ENCODE peak calls at places on chromosomes 4 and X, in five cellular contexts. One of them, this sample, is unnamed. For H3K27me3, the result is how much of the 10 kb centered on the place peaks cover.

GRCh38 chr4:3762264-3762663 is 3.9 kb upstream of the ADRA2C start:
- DNase-seq in tibial nerve: no peak
- DNase-seq in CD8-positive, alpha-beta T cell: no peak
- DNase-seq in astrocyte: no peak
- DNase-seq in uterus: no peak
- DNase-seq in this sample: no peak

GRCh38 chr4:71932941-71933340 is 98.9 kb upstream of the NPFFR2 start:
- DNase-seq in tibial nerve: no peak
- DNase-seq in astrocyte: peak
- DNase-seq in uterus: no peak
- DNase-seq in CD8-positive, alpha-beta T cell: no peak
- DNase-seq in this sample: no peak

GRCh38 chr4:102388636-102389035 is 43.4 kb upstream of the SLC39A8 start:
- DNase-seq in tibial nerve: no peak
- DNase-seq in astrocyte: peak
- DNase-seq in CD8-positive, alpha-beta T cell: no peak
- DNase-seq in uterus: no peak
- DNase-seq in this sample: no peak

GRCh38 chrX:8364369-8365141 is 100.1 kb upstream of the VCX3B start:
- DNase-seq in astrocyte: peak
- DNase-seq in CD8-positive, alpha-beta T cell: no peak
- DNase-seq in uterus: no peak
- DNase-seq in tibial nerve: no peak
- DNase-seq in this sample: peak

GRCh38 chr4:176883681-176884418 is 91.1 kb upstream of the VEGFC start:
- DNase-seq in astrocyte: peak
- DNase-seq in uterus: no peak
- DNase-seq in CD8-positive, alpha-beta T cell: no peak
- DNase-seq in tibial nerve: no peak
- DNase-seq in this sample: no peak

GRCh38 chr4:40622913-40623312 is 6.8 kb downstream of the RBM47 start:
- DNase-seq in astrocyte: no peak
- DNase-seq in tibial nerve: no peak
- DNase-seq in CD8-positive, alpha-beta T cell: no peak
- DNase-seq in uterus: no peak
- DNase-seq in this sample: no peak

GRCh38 chr4:7893539-7893938 is 46.1 kb downstream of the AFAP1 start:
- DNase-seq in astrocyte: no peak
- DNase-seq in tibial nerve: no peak
- DNase-seq in CD8-positive, alpha-beta T cell: no peak
- DNase-seq in uterus: no peak
- DNase-seq in this sample: no peak

GRCh38 chr4:92091335-92091734 is 212.4 kb upstream of the GRID2 start:
- DNase-seq in uterus: no peak
- DNase-seq in astrocyte: no peak
- DNase-seq in CD8-positive, alpha-beta T cell: no peak
- DNase-seq in tibial nerve: no peak
- DNase-seq in this sample: no peak

GRCh38 chr4:127782275-127783025 is at the start of gene HSPA4L:
- DNase-seq in tibial nerve: peak
- DNase-seq in CD8-positive, alpha-beta T cell: peak
- DNase-seq in uterus: peak
- DNase-seq in astrocyte: peak
- DNase-seq in this sample: peak

GRCh38 chr4:16078195-16078756 is 5.5 kb downstream of the PROM1 start:
- DNase-seq in uterus: no peak
- DNase-seq in astrocyte: no peak
- DNase-seq in CD8-positive, alpha-beta T cell: no peak
- DNase-seq in tibial nerve: no peak
- DNase-seq in this sample: no peak

GRCh38 chrX:111662314-111662713 is 18.7 kb upstream of the ALG13 start:
- DNase-seq in uterus: no peak
- DNase-seq in astrocyte: no peak
- DNase-seq in CD8-positive, alpha-beta T cell: no peak
- DNase-seq in tibial nerve: no peak
- DNase-seq in this sample: no peak

GRCh38 chrX:85004255-85004654 is 578 bp downstream of the APOOL start:
- DNase-seq in tibial nerve: no peak
- DNase-seq in CD8-positive, alpha-beta T cell: no peak
- DNase-seq in uterus: no peak
- DNase-seq in astrocyte: peak
- DNase-seq in this sample: peak

GRCh38 chr4:4427478-4427870 is 40.6 kb downstream of the NSG1 start:
- DNase-seq in tibial nerve: no peak
- DNase-seq in uterus: no peak
- DNase-seq in CD8-positive, alpha-beta T cell: no peak
- DNase-seq in astrocyte: peak
- DNase-seq in this sample: no peak

GRCh38 chr4:44493924-44494323 is 45.3 kb upstream of the KCTD8 start:
- DNase-seq in tibial nerve: no peak
- DNase-seq in uterus: no peak
- DNase-seq in CD8-positive, alpha-beta T cell: no peak
- DNase-seq in astrocyte: peak
- DNase-seq in this sample: no peak

GRCh38 chr4:102734591-102735385 is 26.0 kb downstream of the MANBA start:
- DNase-seq in astrocyte: peak
- DNase-seq in CD8-positive, alpha-beta T cell: no peak
- DNase-seq in tibial nerve: no peak
- DNase-seq in uterus: no peak
- DNase-seq in this sample: no peak

GRCh38 chr4:22471999-22472434 is 43.8 kb downstream of the ADGRA3 start:
- DNase-seq in astrocyte: peak
- DNase-seq in uterus: no peak
- DNase-seq in tibial nerve: no peak
- DNase-seq in CD8-positive, alpha-beta T cell: no peak
- DNase-seq in this sample: no peak

GRCh38 chr4:8391972-8392371 is 48.6 kb downstream of the ACOX3 start:
- DNase-seq in uterus: peak
- DNase-seq in astrocyte: peak
- DNase-seq in CD8-positive, alpha-beta T cell: no peak
- DNase-seq in tibial nerve: no peak
- DNase-seq in this sample: peak

GRCh38 chr4:20326977-20327376 is 75.3 kb downstream of the SLIT2 start:
- DNase-seq in astrocyte: no peak
- DNase-seq in CD8-positive, alpha-beta T cell: no peak
- DNase-seq in tibial nerve: no peak
- DNase-seq in uterus: no peak
- DNase-seq in this sample: no peak

GRCh38 chr4:139938414-139938813 is 215.6 kb downstream of the MAML3 start:
- DNase-seq in tibial nerve: no peak
- DNase-seq in astrocyte: no peak
- DNase-seq in CD8-positive, alpha-beta T cell: no peak
- DNase-seq in uterus: no peak
- DNase-seq in this sample: no peak

GRCh38 chr4:83112239-83112638 is 2.3 kb downstream of the PLAC8 start:
- DNase-seq in astrocyte: no peak
- DNase-seq in uterus: no peak
- DNase-seq in tibial nerve: no peak
- DNase-seq in CD8-positive, alpha-beta T cell: no peak
- DNase-seq in this sample: no peak

GRCh38 chrX:66012094-66012534 is 27.8 kb downstream of the VSIG4 start:
- DNase-seq in CD8-positive, alpha-beta T cell: no peak
- DNase-seq in uterus: no peak
- DNase-seq in astrocyte: no peak
- DNase-seq in tibial nerve: no peak
- DNase-seq in this sample: no peak

GRCh38 chrX:20252392-20253231 is 14.1 kb downstream of the RPS6KA3 start:
- DNase-seq in uterus: no peak
- DNase-seq in CD8-positive, alpha-beta T cell: peak
- DNase-seq in tibial nerve: no peak
- DNase-seq in astrocyte: peak
- DNase-seq in this sample: peak

DNA sequence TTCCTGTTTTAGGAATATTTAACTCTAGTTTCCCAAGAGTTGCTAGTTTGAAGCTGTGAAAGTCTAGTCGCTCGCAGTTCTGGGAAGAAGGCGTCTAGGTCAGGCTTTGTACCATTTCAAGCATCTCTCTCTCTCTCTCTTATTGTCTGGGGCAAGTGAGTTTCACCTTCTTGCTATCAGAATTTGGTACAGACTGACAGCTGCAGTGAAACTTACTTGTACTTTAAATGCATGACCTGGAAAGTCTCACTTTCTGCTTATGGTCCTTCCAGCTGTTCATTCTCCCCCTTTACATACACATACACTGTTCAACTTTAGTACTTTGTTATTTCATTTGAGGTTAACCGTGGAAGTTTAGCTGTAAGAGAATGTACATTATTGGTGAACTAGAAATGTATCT is 4.4 kb downstream of the FRMPD4 start:
- DNase-seq in CD8-positive, alpha-beta T cell: no peak
- DNase-seq in astrocyte: no peak
- DNase-seq in tibial nerve: no peak
- DNase-seq in uterus: no peak
- DNase-seq in this sample: no peak
- H3K27me3 ChIP-seq in CD8-positive, alpha-beta T cell: under half
- H3K27me3 ChIP-seq in astrocyte: under half
- H3K27me3 ChIP-seq in tibial nerve: under half
- H3K27me3 ChIP-seq in uterus: under half
- H3K27me3 ChIP-seq in this sample: under half

GRCh38 chr4:114599231-114600065 is 841 bp downstream of the UGT8 start:
- DNase-seq in uterus: no peak
- DNase-seq in CD8-positive, alpha-beta T cell: peak
- DNase-seq in tibial nerve: no peak
- DNase-seq in astrocyte: peak
- DNase-seq in this sample: peak
- H3K27ac ChIP-seq in uterus: no peak
- H3K27ac ChIP-seq in CD8-positive, alpha-beta T cell: no peak
- H3K27ac ChIP-seq in tibial nerve: peak
- H3K27ac ChIP-seq in astrocyte: no peak
- H3K27ac ChIP-seq in this sample: no peak

DNA sequence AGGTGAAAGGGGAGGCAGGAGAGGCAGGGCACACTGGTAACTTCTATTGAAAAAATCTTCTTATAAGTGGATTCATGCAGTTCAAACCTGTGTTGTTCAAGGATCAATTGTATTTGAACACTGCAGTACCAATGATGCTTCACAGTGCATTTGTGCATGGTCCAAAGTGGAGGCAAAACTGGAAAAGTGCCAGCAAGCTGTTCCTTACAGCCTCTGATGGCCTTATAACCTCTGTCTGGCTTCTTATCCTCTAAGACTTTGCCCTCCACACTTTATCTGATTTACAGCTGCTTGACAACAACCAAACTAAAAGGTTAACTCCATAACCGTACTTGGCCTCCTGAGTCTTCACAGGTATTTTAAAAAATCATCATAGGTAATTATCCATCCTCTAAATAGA is 40.4 kb downstream of the MAGEB17 start:
- DNase-seq in uterus: no peak
- DNase-seq in CD8-positive, alpha-beta T cell: no peak
- DNase-seq in astrocyte: no peak
- DNase-seq in tibial nerve: no peak
- DNase-seq in this sample: no peak
- H3K27me3 ChIP-seq in uterus: under half
- H3K27me3 ChIP-seq in CD8-positive, alpha-beta T cell: under half
- H3K27me3 ChIP-seq in astrocyte: under half
- H3K27me3 ChIP-seq in tibial nerve: under half
- H3K27me3 ChIP-seq in this sample: under half

GRCh38 chr4:99457270-99457669 is 22.1 kb upstream of the ADH7 start:
- DNase-seq in uterus: no peak
- DNase-seq in tibial nerve: no peak
- DNase-seq in astrocyte: no peak
- DNase-seq in CD8-positive, alpha-beta T cell: no peak
- DNase-seq in this sample: no peak

GRCh38 chr4:99461623-99462401 is 26.7 kb upstream of the ADH7 start:
- DNase-seq in astrocyte: no peak
- DNase-seq in uterus: no peak
- DNase-seq in CD8-positive, alpha-beta T cell: no peak
- DNase-seq in tibial nerve: no peak
- DNase-seq in this sample: no peak

GRCh38 chr4:99458911-99459447 is 23.8 kb upstream of the ADH7 start:
- DNase-seq in CD8-positive, alpha-beta T cell: no peak
- DNase-seq in tibial nerve: no peak
- DNase-seq in astrocyte: peak
- DNase-seq in uterus: no peak
- DNase-seq in this sample: no peak

GRCh38 chr4:99459546-99460042 is 24.5 kb upstream of the ADH7 start:
- DNase-seq in CD8-positive, alpha-beta T cell: no peak
- DNase-seq in uterus: no peak
- DNase-seq in astrocyte: no peak
- DNase-seq in tibial nerve: no peak
- DNase-seq in this sample: no peak

DNA sequence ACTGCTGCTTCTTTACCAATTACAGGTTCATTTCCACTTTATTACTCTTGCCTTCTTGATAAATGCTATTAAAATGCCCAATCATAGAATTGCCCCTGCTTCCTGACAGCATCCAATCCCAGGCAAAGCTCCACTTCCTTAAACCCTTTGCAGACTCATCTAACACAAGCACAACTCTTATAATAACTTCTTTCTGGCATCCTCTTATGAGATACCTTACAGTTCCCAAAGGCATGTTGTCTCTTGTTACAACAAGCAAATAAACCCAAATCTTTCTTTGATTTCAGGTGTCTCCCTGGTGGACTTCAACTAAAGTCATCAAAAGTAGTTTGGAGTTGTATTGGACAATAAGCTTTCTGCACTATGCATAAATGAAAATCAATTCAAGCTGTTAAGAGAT is 22.5 kb upstream of the ADH7 start:
- DNase-seq in astrocyte: no peak
- DNase-seq in tibial nerve: no peak
- DNase-seq in uterus: no peak
- DNase-seq in CD8-positive, alpha-beta T cell: no peak
- DNase-seq in this sample: no peak
- H3K27ac ChIP-seq in astrocyte: no peak
- H3K27ac ChIP-seq in tibial nerve: no peak
- H3K27ac ChIP-seq in uterus: no peak
- H3K27ac ChIP-seq in CD8-positive, alpha-beta T cell: no peak
- H3K27ac ChIP-seq in this sample: no peak

GRCh38 chr4:30535255-30535654 is 184.9 kb upstream of the PCDH7 start:
- DNase-seq in tibial nerve: no peak
- DNase-seq in uterus: no peak
- DNase-seq in CD8-positive, alpha-beta T cell: no peak
- DNase-seq in astrocyte: peak
- DNase-seq in this sample: no peak
- H3K27me3 ChIP-seq in tibial nerve: under half
- H3K27me3 ChIP-seq in uterus: under half
- H3K27me3 ChIP-seq in CD8-positive, alpha-beta T cell: under half
- H3K27me3 ChIP-seq in astrocyte: under half
- H3K27me3 ChIP-seq in this sample: under half

DNA sequence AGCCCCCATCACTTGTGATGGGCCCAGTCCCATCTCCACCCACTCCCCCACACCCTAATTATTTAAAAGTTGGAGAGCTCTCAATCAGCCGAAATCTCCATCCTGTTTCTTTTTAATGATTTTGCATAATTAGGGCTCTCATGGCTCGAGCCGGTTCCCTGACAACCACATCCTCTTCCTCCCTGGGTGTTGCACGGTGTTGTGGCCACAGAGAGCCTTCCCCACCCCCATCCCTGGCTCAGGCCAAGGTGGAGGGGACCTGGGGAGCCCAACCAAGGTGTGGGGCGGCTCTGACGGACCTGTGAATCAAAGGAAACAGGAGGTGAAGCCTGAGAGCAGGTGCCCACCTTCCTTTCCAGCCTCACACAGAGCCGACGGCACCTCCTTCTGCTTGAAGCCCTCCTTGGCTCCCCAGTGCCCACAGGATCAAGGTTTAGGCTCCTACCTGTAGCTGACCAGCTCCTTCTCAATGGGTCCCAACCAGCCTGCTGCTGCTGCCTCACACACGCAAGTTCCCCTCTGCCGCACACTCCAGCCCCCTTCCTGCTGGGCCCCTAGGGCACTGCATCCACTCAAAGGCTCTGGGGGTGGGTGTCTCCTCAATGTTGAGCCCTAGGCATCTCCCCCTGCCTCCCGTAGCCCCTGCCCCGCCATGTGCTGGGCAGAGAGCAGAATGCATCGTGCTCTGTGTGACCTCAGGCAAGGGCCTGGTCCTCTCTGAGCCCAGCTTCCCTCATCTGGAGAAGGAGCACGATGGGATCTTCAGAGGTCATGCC is 68.7 kb downstream of the WFS1 start:
- DNase-seq in astrocyte: no peak
- DNase-seq in CD8-positive, alpha-beta T cell: no peak
- DNase-seq in uterus: no peak
- DNase-seq in tibial nerve: no peak
- DNase-seq in this sample: no peak
- H3K27ac ChIP-seq in astrocyte: no peak
- H3K27ac ChIP-seq in CD8-positive, alpha-beta T cell: no peak
- H3K27ac ChIP-seq in uterus: no peak
- H3K27ac ChIP-seq in tibial nerve: no peak
- H3K27ac ChIP-seq in this sample: no peak